ENCODE peak calls at places on chromosome 17, in eight cellular contexts. R is iPS-NIHi11; O is T-helper 1 cell; L is mesendoderm; I is A172; D is M059J; C is left colon; N is stimulated activated CD8-positive, alpha-beta memory T cell treated with anti-CD3 and anti-CD28 coated beads, Interleukin-7, amount 100 ng/mL, for 1 hour. Z is an unnamed sample.

GRCh38 chr17:40490289-40490853 is 11.1 kb downstream of the TNS4 start:
- DNase-seq in R (peak), O (no peak), L (peak), I (no peak), D (no peak), C (peak), N (no peak), Z (no peak)

GRCh38 chr17:44894642-44895041 is 4.6 kb downstream of the EFTUD2 start:
- DNase-seq in R (no peak), O (no peak), L (no peak), I (no peak), D (no peak), C (no peak), N (no peak), Z (no peak)

GRCh38 chr17:61253293-61253801 is 146.3 kb upstream of the TBX2 start:
- DNase-seq in R (no peak), O (no peak), L (no peak), I (no peak), D (no peak), C (peak), N (no peak), Z (no peak)

GRCh38 chr17:30530346-30531025 is 53.3 kb downstream of the GOSR1 start:
- DNase-seq in R (no peak), O (no peak), L (peak), I (peak), D (peak), C (no peak), N (no peak), Z (no peak)

GRCh38 chr17:67246648-67247415 is 1.8 kb upstream of the HELZ start:
- DNase-seq in R (peak), O (no peak), L (peak), I (peak), D (peak), C (peak), N (no peak), Z (peak)

GRCh38 chr17:43667506-43668438 is 6.0 kb upstream of the MEOX1 start:
- DNase-seq in R (no peak), O (no peak), L (no peak), I (no peak), D (peak), C (no peak), N (no peak), Z (no peak)

GRCh38 chr17:62714016-62714777 is 86.7 kb downstream of the MRC2 start:
- DNase-seq in R (no peak), O (no peak), L (no peak), I (no peak), D (no peak), C (no peak), N (no peak), Z (no peak)

GRCh38 chr17:39757931-39758873 is 20.5 kb downstream of the GRB7 start:
- DNase-seq in R (no peak), O (no peak), L (no peak), I (no peak), D (peak), C (no peak), N (no peak), Z (no peak)

GRCh38 chr17:72467841-72468653 is 347.2 kb downstream of the SOX9 start:
- DNase-seq in R (no peak), O (no peak), L (peak), I (no peak), D (peak), C (peak), N (no peak), Z (peak)

GRCh38 chr17:40348136-40348504 is 16.4 kb downstream of the GJD3 start:
- DNase-seq in R (no peak), O (no peak), L (no peak), I (no peak), D (no peak), C (no peak), N (no peak), Z (peak)

GRCh38 chr17:80367510-80367909 is 47.5 kb upstream of the ENDOV start:
- DNase-seq in R (no peak), O (no peak), L (no peak), I (no peak), D (no peak), C (no peak), N (no peak), Z (peak)

GRCh38 chr17:1150863-1151685 is 28.7 kb downstream of the ABR start:
- DNase-seq in R (no peak), O (no peak), L (no peak), I (peak), D (no peak), C (no peak), N (no peak), Z (no peak)

GRCh38 chr17:34252138-34252889 is 2.8 kb upstream of the CCL2 start:
- DNase-seq in R (no peak), O (no peak), L (peak), I (peak), D (peak), C (peak), N (no peak), Z (peak)

GRCh38 chr17:77526259-77526711 is 385.5 kb downstream of the SEC14L1 start:
- DNase-seq in R (no peak), O (no peak), L (no peak), I (no peak), D (no peak), C (no peak), N (no peak), Z (peak)

GRCh38 chr17:14833201-14833773 is 431.8 kb downstream of the PMP22 start:
- DNase-seq in R (no peak), O (no peak), L (no peak), I (peak), D (peak), C (no peak), N (no peak), Z (no peak)

GRCh38 chr17:36592316-36592710 is 634 bp downstream of the DHRS11 start:
- DNase-seq in R (peak), O (no peak), L (peak), I (peak), D (peak), C (peak), N (no peak), Z (peak)

GRCh38 chr17:37520174-37520573 is 30.5 kb downstream of the DUSP14 start:
- DNase-seq in R (no peak), O (no peak), L (no peak), I (no peak), D (no peak), C (no peak), N (no peak), Z (no peak)

GRCh38 chr17:42340691-42341127 is 47.5 kb downstream of the STAT3 start:
- DNase-seq in R (no peak), O (no peak), L (no peak), I (no peak), D (peak), C (no peak), N (no peak), Z (no peak)

GRCh38 chr17:20063665-20064648 is 54.8 kb downstream of the SPECC1 start:
- DNase-seq in R (peak), O (no peak), L (no peak), I (peak), D (peak), C (peak), N (no peak), Z (no peak)

GRCh38 chr17:77345260-77345910 is 204.6 kb downstream of the SEC14L1 start:
- DNase-seq in R (no peak), O (no peak), L (no peak), I (no peak), D (no peak), C (no peak), N (no peak), Z (no peak)

GRCh38 chr17:81128774-81129173 is 36.5 kb upstream of the PVALEF start:
- DNase-seq in R (no peak), O (no peak), L (no peak), I (no peak), D (no peak), C (no peak), N (no peak), Z (no peak)

GRCh38 chr17:18122991-18123753 is 14.6 kb downstream of the MYO15A start:
- DNase-seq in R (no peak), O (no peak), L (no peak), I (no peak), D (no peak), C (no peak), N (no peak), Z (no peak)

GRCh38 chr17:27741361-27741861 is 58.9 kb downstream of the NOS2 start:
- DNase-seq in R (no peak), O (no peak), L (no peak), I (peak), D (peak), C (no peak), N (no peak), Z (no peak)

GRCh38 chr17:75566456-75567233 is 21.0 kb upstream of the MYO15B start:
- DNase-seq in R (no peak), O (no peak), L (no peak), I (no peak), D (no peak), C (no peak), N (no peak), Z (no peak)

GRCh38 chr17:2688351-2689342 is 22.9 kb downstream of the CLUH start:
- DNase-seq in R (peak), O (no peak), L (peak), I (no peak), D (no peak), C (no peak), N (no peak), Z (peak)

GRCh38 chr17:81250286-81251090 is 11.4 kb downstream of the NDUFAF8 start:
- DNase-seq in R (no peak), O (no peak), L (no peak), I (no peak), D (no peak), C (no peak), N (no peak), Z (no peak)

GRCh38 chr17:38341035-38341721 is 2.6 kb downstream of the GPR179 start:
- DNase-seq in R (peak), O (no peak), L (peak), I (peak), D (peak), C (peak), N (no peak), Z (no peak)

GRCh38 chr17:49991409-49991808 is 3.6 kb downstream of the DLX3 start:
- DNase-seq in R (no peak), O (no peak), L (no peak), I (no peak), D (no peak), C (no peak), N (no peak), Z (no peak)

GRCh38 chr17:70172921-70173320 is 3.6 kb downstream of the KCNJ2 start:
- DNase-seq in R (no peak), O (no peak), L (peak), I (peak), D (peak), C (no peak), N (no peak), Z (no peak)

GRCh38 chr17:60356947-60357346 is 35.0 kb downstream of the USP32 start:
- DNase-seq in R (no peak), O (no peak), L (no peak), I (no peak), D (no peak), C (no peak), N (no peak), Z (no peak)

GRCh38 chr17:19664821-19665181 is 16.2 kb downstream of the ALDH3A2 start:
- DNase-seq in R (no peak), O (no peak), L (no peak), I (no peak), D (no peak), C (no peak), N (no peak), Z (no peak)

GRCh38 chr17:72717676-72718075 is 374.8 kb downstream of the SLC39A11 start:
- DNase-seq in R (no peak), O (no peak), L (no peak), I (peak), D (peak), C (no peak), N (no peak), Z (no peak)

GRCh38 chr17:76716834-76717205 is 6.1 kb upstream of the MXRA7 start:
- DNase-seq in R (no peak), O (no peak), L (no peak), I (peak), D (peak), C (no peak), N (no peak), Z (peak)

GRCh38 chr17:45705123-45706009 is 78.8 kb upstream of the CRHR1 start:
- DNase-seq in R (no peak), O (no peak), L (peak), I (peak), D (peak), C (no peak), N (no peak), Z (no peak)

GRCh38 chr17:75270218-75270965 is 639 bp downstream of the MIF4GD start:
- DNase-seq in R (peak), O (no peak), L (peak), I (peak), D (peak), C (peak), N (peak), Z (peak)

GRCh38 chr17:77735341-77736206 is 222.9 kb upstream of the TNRC6C start:
- DNase-seq in R (peak), O (no peak), L (peak), I (no peak), D (no peak), C (no peak), N (no peak), Z (no peak)

GRCh38 chr17:60601443-60602384 is 1.7 kb downstream of the PPM1D start:
- DNase-seq in R (peak), O (no peak), L (peak), I (peak), D (peak), C (peak), N (peak), Z (no peak)

GRCh38 chr17:76697702-76698465 is 12.9 kb downstream of the MXRA7 start:
- DNase-seq in R (peak), O (no peak), L (peak), I (no peak), D (peak), C (no peak), N (no peak), Z (no peak)

Z was measured in spleen.